ENCODE peak calls at places on chromosome 4, in four cellular contexts. J is kidney, Q is OCI-LY7, W is body of pancreas. E is an unnamed sample.
A peak's percentile ranks its signal among the peaks of the same experiment; 100 is the strongest.

GRCh38 chr4:69640289-69640688 is 847 bp upstream of the UGT2A2 start:
- DNase-seq in J (no peak), Q (no peak), W (no peak), E (no peak)

GRCh38 chr4:110164251-110164650 is 34.2 kb downstream of the ELOVL6 start:
- DNase-seq in J (no peak), Q (no peak), W (no peak), E (no peak)

GRCh38 chr4:119861731-119862130 is 204.9 kb downstream of the MAD2L1 start:
- DNase-seq in J (no peak), Q (no peak), W (no peak), E (no peak)

GRCh38 chr4:81715335-81715734 is 243.6 kb upstream of the RASGEF1B start:
- DNase-seq in J (no peak), Q (no peak), W (no peak), E (no peak)

GRCh38 chr4:172858731-172859230 is 309.8 kb upstream of the GALNT7 start:
- DNase-seq in J (no peak), Q (no peak), W (no peak), E (no peak)

GRCh38 chr4:109673303-109673702 is 29.9 kb downstream of the CASP6 start:
- DNase-seq in J (no peak), Q (no peak), W (no peak), E (no peak)

GRCh38 chr4:165464813-165465381 is 86.1 kb downstream of the CPE start:
- DNase-seq in J (no peak), Q (peak; percentile 55), W (peak; percentile 16), E (no peak)

GRCh38 chr4:36326610-36327009 is 45.2 kb downstream of the DTHD1 start:
- DNase-seq in J (no peak), Q (no peak), W (no peak), E (no peak)

GRCh38 chr4:2931765-2932560 is 31.2 kb downstream of the NOP14 start:
- DNase-seq in J (peak; percentile 90), Q (peak; percentile 82), W (peak; percentile 18), E (peak; percentile 96)

GRCh38 chr4:46389301-46389761 is 597 bp downstream of the GABRA2 start:
- DNase-seq in J (no peak), Q (no peak), W (no peak), E (no peak)

GRCh38 chr4:135411251-135411650 is 1209.7 kb upstream of the PABPC4L start:
- DNase-seq in J (no peak), Q (no peak), W (no peak), E (no peak)

GRCh38 chr4:102438873-102439614 is 62.1 kb upstream of the NFKB1 start:
- DNase-seq in J (no peak), Q (no peak), W (peak; percentile 19), E (no peak)

GRCh38 chr4:100357542-100357941 is 160.3 kb downstream of the EMCN start:
- DNase-seq in J (no peak), Q (no peak), W (no peak), E (no peak)

GRCh38 chr4:182575225-182575624 is 332.0 kb downstream of the TENM3 start:
- DNase-seq in J (no peak), Q (no peak), W (no peak), E (no peak)

GRCh38 chr4:86508436-86508835 is 85.7 kb upstream of the PTPN13 start:
- DNase-seq in J (no peak), Q (no peak), W (no peak), E (no peak)

GRCh38 chr4:6263541-6264540 is 5.8 kb upstream of the WFS1 start:
- DNase-seq in J (peak; percentile 66), Q (peak; percentile 71), W (no peak), E (peak; percentile 74)

GRCh38 chr4:11475871-11476270 is 47.2 kb upstream of the HS3ST1 start:
- DNase-seq in J (no peak), Q (no peak), W (no peak), E (no peak)

GRCh38 chr4:182354867-182355266 is 111.7 kb downstream of the TENM3 start:
- DNase-seq in J (no peak), Q (no peak), W (no peak), E (no peak)

GRCh38 chr4:41327770-41328169 is 71.0 kb downstream of the UCHL1 start:
- DNase-seq in J (no peak), Q (no peak), W (no peak), E (no peak)

GRCh38 chr4:136036744-136037143 is 1495.5 kb downstream of the PCDH18 start:
- DNase-seq in J (no peak), Q (no peak), W (no peak), E (no peak)

GRCh38 chr4:12499693-12500092 is 984.4 kb downstream of the RAB28 start:
- DNase-seq in J (no peak), Q (no peak), W (no peak), E (no peak)

GRCh38 chr4:117156806-117157205 is 71.4 kb upstream of the TRAM1L1 start:
- DNase-seq in J (no peak), Q (no peak), W (no peak), E (no peak)

GRCh38 chr4:111689731-111690130 is 455.5 kb upstream of the FAM241A start:
- DNase-seq in J (no peak), Q (no peak), W (no peak), E (no peak)

GRCh38 chr4:74653331-74654229 is 140.7 kb downstream of the BTC start:
- DNase-seq in J (no peak), Q (no peak), W (no peak), E (no peak)

GRCh38 chr4:65805936-65806335 is 135.6 kb upstream of the EPHA5 start:
- DNase-seq in J (no peak), Q (no peak), W (no peak), E (no peak)

GRCh38 chr4:52376107-52376704 is 282.9 kb downstream of the USP46 start:
- DNase-seq in J (no peak), Q (peak; percentile 48), W (peak; percentile 24), E (no peak)

GRCh38 chr4:155017426-155017825 is 191.0 kb upstream of the NPY2R start:
- DNase-seq in J (no peak), Q (no peak), W (no peak), E (no peak)

GRCh38 chr4:186695392-186695791 is 28.3 kb downstream of the FAT1 start:
- DNase-seq in J (no peak), Q (no peak), W (no peak), E (no peak)

GRCh38 chr4:163930086-163930485 is 435.6 kb downstream of the TMA16 start:
- DNase-seq in J (no peak), Q (no peak), W (no peak), E (no peak)

GRCh38 chr4:28229092-28229491 is 1368.5 kb downstream of the STIM2 start:
- DNase-seq in J (no peak), Q (no peak), W (no peak), E (no peak)

GRCh38 chr4:124019749-124020549 is 623.4 kb downstream of the SPRY1 start:
- DNase-seq in J (no peak), Q (no peak), W (no peak), E (no peak)

GRCh38 chr4:55949480-55949802 is 696 bp downstream of the CEP135 start:
- DNase-seq in J (no peak), Q (no peak), W (no peak), E (no peak)

GRCh38 chr4:55947912-55948725 is 626 bp upstream of the CEP135 start:
- DNase-seq in J (no peak), Q (peak; percentile 76), W (no peak), E (no peak)

GRCh38 chr4:55948726-55949479 is at the start of gene CEP135:
- DNase-seq in J (peak; percentile 99), Q (peak; percentile 95), W (peak; percentile 95), E (peak; percentile 99)

GRCh38 chr4:55951191-55951922 is 2.6 kb downstream of the CEP135 start:
- DNase-seq in J (no peak), Q (no peak), W (no peak), E (no peak)

DNA sequence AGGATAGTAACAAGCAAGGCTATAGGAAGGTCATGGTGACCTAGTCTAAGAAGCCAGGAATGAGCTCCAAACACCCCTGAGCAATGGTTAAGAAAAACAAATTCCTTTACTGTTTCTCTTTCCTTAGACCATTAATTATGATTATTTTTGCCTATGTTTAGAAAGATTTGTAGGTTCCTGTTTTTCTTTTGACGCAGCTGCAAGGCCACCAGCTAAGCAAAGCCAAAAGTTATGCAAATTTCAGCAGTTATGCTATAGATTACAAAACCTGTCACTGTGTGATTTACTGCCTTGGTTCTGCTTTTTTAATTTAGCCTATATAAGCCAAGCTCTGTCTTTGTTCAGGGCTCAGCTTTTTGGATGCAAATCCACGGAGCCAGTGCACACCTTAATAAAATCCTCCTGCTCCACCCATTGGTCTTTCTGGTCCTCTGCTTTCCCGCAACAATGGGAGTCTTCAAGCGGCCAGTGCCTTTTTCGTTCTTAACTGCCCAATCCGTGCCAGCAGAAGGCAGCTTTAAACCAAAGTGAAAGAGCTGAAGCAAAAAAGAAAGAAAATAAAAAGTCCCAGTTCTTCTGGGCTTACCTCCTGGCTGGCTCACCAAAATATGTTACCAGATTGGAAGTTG is 1.4 kb upstream of the CEP135 start:
- DNase-seq in J (no peak), Q (peak; percentile 91), W (no peak), E (no peak)
- H3K4me3 ChIP-seq in J (peak overlapping the region; percentile 85), Q (peak overlapping the region; percentile 82), W (no peak overlapping the region), E (peak overlapping the region; percentile 33)

DNA sequence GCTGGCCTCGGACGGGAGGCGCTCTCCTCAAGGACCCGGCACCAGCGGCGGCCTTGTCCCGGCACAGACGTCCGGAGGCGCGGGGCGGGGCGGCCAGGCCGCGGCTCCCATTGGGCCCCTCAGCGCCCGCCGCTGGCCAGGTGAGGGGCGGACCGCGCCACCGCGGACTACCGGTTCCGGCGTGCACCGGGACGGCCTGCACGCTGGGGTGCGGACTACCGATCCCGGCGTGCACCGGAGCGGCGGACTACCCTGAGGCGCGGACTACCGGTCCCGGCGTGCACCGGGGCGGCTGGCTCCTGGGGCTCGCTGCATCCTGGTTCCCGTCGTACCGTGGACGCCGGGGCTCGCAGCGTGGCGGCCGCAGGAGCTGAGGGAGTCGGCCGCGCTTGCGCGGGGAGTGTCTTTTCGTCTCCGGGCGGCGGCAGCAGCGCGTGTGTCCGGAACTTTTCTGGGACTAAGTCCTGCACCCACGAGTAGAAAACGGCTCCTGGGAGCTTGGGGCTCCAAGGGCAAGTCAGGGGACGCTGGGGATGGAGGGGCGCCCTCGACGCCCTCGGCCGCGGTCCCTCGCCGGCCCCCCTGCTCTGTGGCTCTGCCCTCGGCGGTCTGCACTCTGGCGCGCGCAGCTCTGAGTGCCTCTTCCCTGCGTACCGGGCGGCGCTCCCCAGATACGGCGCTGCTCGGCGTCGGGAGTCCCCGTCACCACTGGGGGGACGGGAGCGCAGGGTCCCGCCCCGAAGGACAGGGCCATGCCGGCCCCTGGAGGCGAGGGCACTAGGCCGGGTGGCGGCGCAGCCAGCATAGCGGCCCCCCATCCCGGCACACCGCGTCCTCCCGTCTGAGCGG is at the start of gene LETM1:
- DNase-seq in J (peak; percentile 99), Q (peak; percentile 95), W (peak; percentile 96), E (peak; percentile 100)
- TF ChIP-seq CTCF in J (no peak), Q (peak; percentile 44), W (peak; percentile 16), E (no peak)

DNA sequence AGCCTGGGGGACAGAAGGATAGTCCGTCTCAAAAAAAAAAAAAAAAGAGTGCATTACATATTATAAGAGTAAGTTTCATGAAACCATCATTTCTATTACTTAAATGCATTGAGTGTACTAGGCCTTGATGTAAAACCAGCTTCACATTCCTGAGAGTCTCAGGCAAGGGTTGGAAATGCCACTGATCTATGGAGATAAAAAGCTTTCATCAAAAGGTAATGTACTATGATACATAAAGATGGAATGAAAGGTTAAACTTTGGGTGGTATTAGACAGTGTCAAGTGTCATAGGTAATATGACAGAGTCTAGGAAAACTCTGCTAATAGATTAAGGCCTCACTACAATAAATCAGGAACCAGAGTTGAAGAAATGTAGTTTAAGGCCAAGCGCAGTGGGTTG is 7.4 kb downstream of the CFAP97 start:
- DNase-seq in J (no peak), Q (no peak), W (no peak), E (no peak)
- H3K4me1 ChIP-seq in J (no peaks in the 10 kb centered on the region), Q (peaks cover 4% of the 10 kb centered on the region), W (no peaks in the 10 kb centered on the region), E (no peaks in the 10 kb centered on the region)

GRCh38 chr4:25031077-25031606 is 396 bp upstream of the LGI2 start:
- DNase-seq in J (peak; percentile 76), Q (no peak), W (no peak), E (no peak)
- H3K4me3 ChIP-seq in J (no peak overlapping the region), Q (no peak overlapping the region), W (no peak overlapping the region), E (peak overlapping the region; percentile 66)